ENCODE peak calls at places on chromosomes 2 and 18, in seven cellular contexts. Q is PC-3, U is uterus, P is lower lobe of right lung, S is A549, D is neural progenitor cell, G is stomach. B is an unnamed sample.

GRCh38 chr2:142989276-142990204 is 112.1 kb downstream of the KYNU start:
- DNase-seq in Q (peak), U (no peak), P (no peak), S (peak), D (peak), G (no peak), B (no peak)

GRCh38 chr18:435940-436339 is 64.6 kb downstream of the COLEC12 start:
- DNase-seq in Q (no peak), U (no peak), P (no peak), S (no peak), D (no peak), G (no peak), B (no peak)

GRCh38 chr2:66667852-66668251 is 232.9 kb downstream of the MEIS1 start:
- DNase-seq in Q (no peak), U (no peak), P (no peak), S (no peak), D (no peak), G (no peak), B (no peak)

GRCh38 chr18:48326901-48327675 is 82.1 kb downstream of the ZBTB7C start:
- DNase-seq in Q (peak), U (no peak), P (no peak), S (no peak), D (no peak), G (no peak), B (no peak)

GRCh38 chr2:101223814-101224231 is 28.9 kb upstream of the CNOT11 start:
- DNase-seq in Q (no peak), U (no peak), P (no peak), S (no peak), D (no peak), G (no peak), B (no peak)

GRCh38 chr2:157032019-157032418 is 225.5 kb upstream of the GALNT5 start:
- DNase-seq in Q (peak), U (no peak), P (no peak), S (peak), D (no peak), G (no peak), B (no peak)

GRCh38 chr2:118016911-118017310 is 3.0 kb upstream of the CCDC93 start:
- DNase-seq in Q (no peak), U (no peak), P (peak), S (no peak), D (no peak), G (no peak), B (no peak)

GRCh38 chr2:170313636-170314348 is 135.8 kb downstream of the MYO3B start:
- DNase-seq in Q (peak), U (no peak), P (no peak), S (no peak), D (no peak), G (no peak), B (no peak)

GRCh38 chr2:159064446-159065301 is 96.2 kb downstream of the TANC1 start:
- DNase-seq in Q (peak), U (no peak), P (no peak), S (no peak), D (peak), G (no peak), B (no peak)

GRCh38 chr2:215377283-215377682 is 58.6 kb downstream of the FN1 start:
- DNase-seq in Q (no peak), U (no peak), P (no peak), S (no peak), D (no peak), G (no peak), B (no peak)

GRCh38 chr2:10384089-10384734 is 63.9 kb downstream of the ODC1 start:
- DNase-seq in Q (no peak), U (no peak), P (no peak), S (no peak), D (no peak), G (no peak), B (no peak)

GRCh38 chr2:181307203-181307991 is 149.8 kb upstream of the ITGA4 start:
- DNase-seq in Q (no peak), U (no peak), P (no peak), S (no peak), D (no peak), G (no peak), B (no peak)

GRCh38 chr2:108069515-108070310 is 83.4 kb downstream of the SLC5A7 start:
- DNase-seq in Q (peak), U (no peak), P (no peak), S (peak), D (no peak), G (no peak), B (no peak)

GRCh38 chr2:189153608-189154007 is 26.0 kb downstream of the COL5A2 start:
- DNase-seq in Q (no peak), U (no peak), P (no peak), S (no peak), D (no peak), G (no peak), B (no peak)

GRCh38 chr2:101057051-101057933 is 55.2 kb downstream of the RPL31 start:
- DNase-seq in Q (no peak), U (no peak), P (no peak), S (no peak), D (no peak), G (no peak), B (no peak)

GRCh38 chr2:224440988-224441387 is 39.1 kb upstream of the FAM124B start:
- DNase-seq in Q (no peak), U (no peak), P (no peak), S (no peak), D (no peak), G (no peak), B (no peak)

GRCh38 chr2:163877316-163877715 is 141.5 kb upstream of the FIGN start:
- DNase-seq in Q (peak), U (no peak), P (no peak), S (no peak), D (no peak), G (no peak), B (no peak)
- H3K27ac ChIP-seq in Q (no peak), U (peak), P (no peak), S (no peak), D (no peak), G (no peak), B (no peak)

DNA sequence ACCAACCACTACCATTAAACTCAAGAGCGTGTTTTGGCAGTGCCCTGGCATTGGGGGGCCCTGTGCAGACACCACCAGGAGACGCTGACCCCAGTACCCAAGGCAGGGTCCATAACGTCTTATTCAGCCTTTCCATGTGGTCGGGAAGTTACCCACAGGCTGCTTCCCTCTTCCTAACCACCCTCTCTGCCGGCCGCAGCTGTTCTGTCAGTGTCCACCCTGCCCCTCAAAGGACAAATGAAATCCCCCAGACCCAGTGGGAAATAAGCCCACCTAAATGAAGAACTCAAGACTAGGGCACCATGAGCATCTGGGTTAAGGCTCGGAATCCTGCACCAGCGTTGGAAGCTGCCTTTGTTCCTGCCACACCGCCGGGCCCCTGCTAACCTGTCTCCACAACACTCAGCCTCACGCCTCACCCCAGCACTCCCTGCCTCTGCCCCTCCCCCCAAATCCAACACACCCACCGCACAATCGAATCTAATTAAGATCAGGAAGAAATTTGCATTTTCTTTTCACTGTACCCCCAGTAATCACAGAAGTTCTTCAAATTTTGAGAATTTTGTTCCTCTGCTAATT is 21.7 kb downstream of the BCL11A start:
- DNase-seq in Q (no peak), U (no peak), P (no peak), S (no peak), D (peak), G (no peak), B (no peak)
- H3K4me3 ChIP-seq in Q (no peak), U (no peak), P (no peak), S (no peak), D (peak), G (no peak), B (no peak)

DNA sequence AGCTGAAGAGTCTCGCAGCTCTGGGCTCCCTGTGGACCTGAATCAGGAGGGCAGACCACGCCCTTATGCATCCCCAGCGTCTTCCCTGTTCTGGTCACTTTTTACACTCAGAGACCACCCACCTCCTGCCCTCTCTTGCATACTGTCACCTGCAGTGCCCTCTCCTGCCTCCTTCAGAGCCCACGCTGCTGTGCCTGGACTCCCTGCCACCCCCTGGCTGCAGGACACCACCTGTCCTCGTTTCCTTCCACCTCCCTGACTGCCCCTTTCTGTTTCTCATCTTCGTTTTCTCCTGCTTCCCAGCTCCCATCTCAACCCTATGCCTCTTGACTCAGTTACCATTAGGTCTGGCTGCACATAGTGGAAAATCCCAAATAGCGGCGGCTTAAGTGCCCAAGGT is 9.2 kb upstream of the INHBB start:
- DNase-seq in Q (no peak), U (no peak), P (no peak), S (no peak), D (no peak), G (no peak), B (no peak)
- TF ChIP-seq CTCF in Q (no peak), U (no peak), P (no peak), S (no peak), D (no peak), G (no peak), B (no peak)

GRCh38 chr2:171893196-171893823 is 734 bp downstream of the SLC25A12 start:
- DNase-seq in Q (no peak), U (no peak), P (no peak), S (no peak), D (no peak), G (no peak), B (no peak)
- H3K27ac ChIP-seq in Q (no peak), U (peak), P (peak), S (peak), D (no peak), G (peak), B (no peak)

DNA sequence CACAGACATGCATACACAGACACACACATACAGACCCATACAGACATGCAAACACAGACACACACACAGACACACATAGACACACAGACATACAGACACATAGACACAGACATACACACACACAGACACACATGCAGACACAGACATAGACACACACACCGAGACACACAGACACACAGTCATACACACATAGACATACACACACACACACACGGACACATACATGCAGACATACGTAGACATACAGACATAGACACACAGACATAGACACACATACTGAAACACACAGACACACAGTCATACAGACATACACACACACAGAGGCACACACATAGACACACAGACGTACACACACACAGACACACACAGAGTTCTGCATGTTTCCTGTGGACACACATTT is 26.9 kb downstream of the INHBB start:
- DNase-seq in Q (no peak), U (no peak), P (no peak), S (no peak), D (no peak), G (no peak), B (no peak)
- H3K4me3 ChIP-seq in Q (no peak), U (no peak), P (no peak), S (no peak), D (no peak), G (no peak), B (no peak)